ENCODE peak calls at places on chromosome 11, in eight cellular contexts. X is endodermal cell, P is gastrocnemius medialis, B is esophagus squamous epithelium, S is uterus, N is MM.1S, H is H9, E is heart left ventricle. G is an unnamed sample.

GRCh38 chr11:83571301-83571700 is 285.1 kb upstream of the CCDC90B start:
- DNase-seq in X (no peak), P (no peak), B (no peak), S (no peak), N (no peak), H (no peak), E (no peak), G (no peak)

GRCh38 chr11:80519591-80520258 is 1078.9 kb upstream of the TENM4 start:
- DNase-seq in X (no peak), P (no peak), B (no peak), S (no peak), N (no peak), H (no peak), E (no peak), G (no peak)

GRCh38 chr11:75554258-75555022 is 7.6 kb upstream of the SERPINH1 start:
- DNase-seq in X (peak; percentile 97), P (peak; percentile 64), B (no peak), S (peak; percentile 98), N (no peak), H (peak; percentile 96), E (peak; percentile 98), G (peak; percentile 65)

GRCh38 chr11:69744435-69744834 is 30.7 kb downstream of the FGF4 start:
- DNase-seq in X (peak; percentile 90), P (no peak), B (no peak), S (no peak), N (no peak), H (peak; percentile 64), E (no peak), G (no peak)

GRCh38 chr11:121336279-121336947 is 43.8 kb downstream of the SC5D start:
- DNase-seq in X (no peak), P (no peak), B (no peak), S (no peak), N (no peak), H (no peak), E (no peak), G (no peak)

GRCh38 chr11:77602385-77603105 is 12.8 kb downstream of the AQP11 start:
- DNase-seq in X (no peak), P (no peak), B (no peak), S (no peak), N (no peak), H (no peak), E (no peak), G (no peak)

GRCh38 chr11:1082346-1082727 is 7.7 kb downstream of the MUC2 start:
- DNase-seq in X (peak; percentile 44), P (no peak), B (no peak), S (no peak), N (no peak), H (no peak), E (no peak), G (no peak)

GRCh38 chr11:7490054-7490453 is 4.7 kb downstream of the OLFML1 start:
- DNase-seq in X (no peak), P (no peak), B (no peak), S (peak; percentile 51), N (no peak), H (no peak), E (no peak), G (no peak)

GRCh38 chr11:130480166-130480565 is 31.7 kb downstream of the ADAMTS15 start:
- DNase-seq in X (no peak), P (no peak), B (no peak), S (no peak), N (no peak), H (no peak), E (no peak), G (no peak)

GRCh38 chr11:110130642-110131238 is 37.5 kb downstream of the ZC3H12C start:
- DNase-seq in X (peak; percentile 67), P (no peak), B (no peak), S (no peak), N (no peak), H (peak; percentile 42), E (no peak), G (no peak)

GRCh38 chr11:130499828-130500227 is 51.4 kb downstream of the ADAMTS15 start:
- DNase-seq in X (no peak), P (no peak), B (no peak), S (no peak), N (no peak), H (no peak), E (no peak), G (no peak)

GRCh38 chr11:4040461-4040860 is 54.1 kb upstream of the RRM1 start:
- DNase-seq in X (no peak), P (no peak), B (no peak), S (no peak), N (no peak), H (no peak), E (no peak), G (no peak)

DNA sequence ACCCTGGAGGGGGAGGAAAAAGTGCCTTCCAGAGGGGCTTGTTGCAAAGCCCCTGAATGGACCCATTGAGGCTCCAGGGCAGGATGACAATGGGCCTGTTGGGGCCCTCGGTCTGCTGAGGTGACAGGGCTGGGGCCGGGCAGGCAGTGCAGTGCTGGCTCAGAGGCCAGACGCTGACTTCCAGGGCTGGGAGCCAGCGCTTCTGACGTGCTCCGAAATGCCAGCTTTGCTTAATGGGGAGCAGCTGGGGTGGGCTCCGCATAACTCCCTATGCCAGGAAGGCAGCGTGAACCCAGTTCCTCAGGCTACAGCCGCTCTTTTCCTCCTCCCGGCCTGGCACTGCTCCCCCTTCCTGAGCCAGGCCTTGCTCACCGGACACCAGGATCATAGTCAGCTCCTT is 17.7 kb downstream of the NAV2 start:
- DNase-seq in X (no peak), P (no peak), B (no peak), S (no peak), N (no peak), H (no peak), E (peak; percentile 57), G (no peak)
- H3K27ac ChIP-seq in X (no peak overlapping the region), P (no peak overlapping the region), B (peak overlapping the region; percentile 45), S (no peak overlapping the region), N (no peak overlapping the region), H (no peak overlapping the region), E (peak overlapping the region; percentile 4), G (no peak overlapping the region)

GRCh38 chr11:19953342-19953741 is 206.9 kb downstream of the DBX1 start:
- DNase-seq in X (peak; percentile 94), P (no peak), B (no peak), S (no peak), N (no peak), H (peak; percentile 92), E (no peak), G (no peak)

GRCh38 chr11:19955660-19956059 is 204.6 kb downstream of the DBX1 start:
- DNase-seq in X (no peak), P (no peak), B (no peak), S (no peak), N (no peak), H (no peak), E (no peak), G (no peak)

GRCh38 chr11:19956228-19956627 is 204.0 kb downstream of the DBX1 start:
- DNase-seq in X (no peak), P (no peak), B (no peak), S (no peak), N (no peak), H (no peak), E (no peak), G (no peak)

GRCh38 chr11:19953909-19954308 is 206.4 kb downstream of the DBX1 start:
- DNase-seq in X (peak; percentile 71), P (no peak), B (no peak), S (no peak), N (no peak), H (peak; percentile 42), E (no peak), G (no peak)

DNA sequence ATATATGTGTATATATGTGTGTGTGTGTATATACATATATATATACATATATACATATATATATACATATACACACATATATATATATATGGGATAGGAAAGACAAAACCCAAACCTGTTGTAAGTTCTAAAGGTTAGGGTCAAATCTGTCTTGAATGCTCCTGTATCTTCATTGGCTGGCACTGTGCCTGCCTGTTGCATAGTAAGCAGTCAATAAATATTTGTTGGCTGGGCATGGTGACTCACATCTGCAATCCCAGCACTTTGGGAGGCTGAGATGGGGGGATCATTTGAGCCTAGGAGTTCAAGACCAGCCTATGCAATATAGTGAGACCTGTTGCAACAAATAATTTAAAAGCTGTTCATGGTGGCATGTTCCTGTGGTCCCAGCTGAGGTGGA is 205.4 kb downstream of the DBX1 start:
- DNase-seq in X (no peak), P (no peak), B (no peak), S (no peak), N (no peak), H (no peak), E (no peak), G (no peak)
- H3K4me1 ChIP-seq in X (peaks cover 13% of the 10 kb centered on the region), P (peaks cover 12% of the 10 kb centered on the region), B (peaks cover 3% of the 10 kb centered on the region), S (no peaks in the 10 kb centered on the region), N (peaks cover 18% of the 10 kb centered on the region), H (peaks cover 21% of the 10 kb centered on the region), E (peaks cover 32% of the 10 kb centered on the region), G (peaks cover 8% of the 10 kb centered on the region)

GRCh38 chr11:35061516-35062440 is 77.2 kb upstream of the CD44 start:
- DNase-seq in X (no peak), P (no peak), B (no peak), S (no peak), N (no peak), H (no peak), E (no peak), G (no peak)

GRCh38 chr11:35059040-35059439 is 79.9 kb upstream of the CD44 start:
- DNase-seq in X (no peak), P (no peak), B (no peak), S (no peak), N (no peak), H (no peak), E (no peak), G (no peak)

GRCh38 chr11:35050596-35050995 is 88.4 kb upstream of the CD44 start:
- DNase-seq in X (no peak), P (no peak), B (no peak), S (no peak), N (no peak), H (no peak), E (no peak), G (no peak)

GRCh38 chr11:35058318-35058717 is 80.7 kb upstream of the CD44 start:
- DNase-seq in X (no peak), P (no peak), B (no peak), S (no peak), N (no peak), H (no peak), E (no peak), G (no peak)

DNA sequence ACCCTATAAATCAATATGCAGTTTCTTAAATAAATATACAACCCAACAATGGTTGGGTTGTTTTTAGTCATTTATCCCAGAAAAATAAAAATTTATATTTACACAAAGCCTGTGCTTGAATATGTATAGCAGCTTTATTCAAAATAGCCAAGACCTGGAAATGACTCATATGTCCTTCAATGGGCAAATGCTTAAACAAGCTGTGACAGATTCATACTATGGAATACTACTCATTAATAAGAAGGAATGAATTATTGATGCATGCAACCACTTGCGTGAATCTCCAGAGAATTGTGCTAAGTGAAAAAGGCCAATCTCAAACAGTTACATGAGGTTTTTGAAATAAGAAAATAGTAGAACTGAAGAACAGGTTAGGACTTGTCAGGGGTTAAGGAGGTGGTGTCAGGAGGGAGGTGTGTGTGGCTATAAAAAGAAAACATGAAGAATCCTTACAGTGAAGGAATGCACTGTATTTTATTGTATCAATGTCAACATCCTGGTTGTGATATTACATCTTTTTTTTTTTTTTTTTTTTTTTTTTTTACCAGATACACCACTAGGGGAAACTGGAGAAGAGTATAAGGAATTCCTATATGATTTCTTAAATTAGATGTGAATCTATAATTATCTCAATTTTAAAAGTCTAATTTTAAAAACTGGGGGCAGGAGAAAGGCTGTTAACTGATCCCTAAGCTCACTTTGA is 82.4 kb upstream of the CD44 start:
- DNase-seq in X (no peak), P (no peak), B (no peak), S (no peak), N (no peak), H (no peak), E (no peak), G (no peak)
- H3K9me3 ChIP-seq in X (no peaks in the 10 kb centered on the region), P (no peaks in the 10 kb centered on the region), B (no peaks in the 10 kb centered on the region), S (no peaks in the 10 kb centered on the region), N (no peaks in the 10 kb centered on the region), H (no peaks in the 10 kb centered on the region), E (no peaks in the 10 kb centered on the region), G (no peaks in the 10 kb centered on the region)

GRCh38 chr11:128208329-128209220 is 378.8 kb downstream of the ETS1 start:
- DNase-seq in X (no peak), P (no peak), B (no peak), S (peak; percentile 19), N (no peak), H (no peak), E (peak; percentile 42), G (no peak)
- H3K27ac ChIP-seq in X (no peak overlapping the region), P (peak overlapping the region; percentile 19), B (peak overlapping the region; percentile 48), S (no peak overlapping the region), N (no peak overlapping the region), H (no peak overlapping the region), E (peak overlapping the region; percentile 34), G (no peak overlapping the region)